ENCODE peak calls at places on chromosome 4, in nine cellular contexts. M is tibial artery, T is IMR-90, C is tibial nerve, K is MM.1S, O is DND-41, S is heart right ventricle, A is stomach, Q is psoas muscle. P is an unnamed sample. For H3K27me3 and H3K4me1, the result is how much of the 10 kb centered on the place peaks cover.

GRCh38 chr4:82123934-82124333 is 249.9 kb downstream of the HNRNPD start:
- DNase-seq in M (no peak), T (no peak), C (no peak), K (no peak), O (no peak), S (no peak), A (no peak), Q (no peak), P (no peak)

GRCh38 chr4:172813359-172813923 is 355.2 kb upstream of the GALNT7 start:
- DNase-seq in M (no peak), T (peak), C (no peak), K (peak), O (no peak), S (no peak), A (no peak), Q (no peak), P (no peak)

GRCh38 chr4:183407128-183407585 is 37.3 kb upstream of the CDKN2AIP start:
- DNase-seq in M (peak), T (peak), C (peak), K (peak), O (peak), S (peak), A (peak), Q (peak), P (peak)

GRCh38 chr4:41136456-41136855 is 77.9 kb downstream of the APBB2 start:
- DNase-seq in M (no peak), T (no peak), C (no peak), K (no peak), O (no peak), S (no peak), A (no peak), Q (no peak), P (no peak)

GRCh38 chr4:147741190-147741788 is 9.4 kb downstream of the ARHGAP10 start:
- DNase-seq in M (no peak), T (peak), C (no peak), K (no peak), O (no peak), S (no peak), A (no peak), Q (no peak), P (no peak)

GRCh38 chr4:124499266-124499665 is 213.3 kb downstream of the ANKRD50 start:
- DNase-seq in M (no peak), T (no peak), C (no peak), K (no peak), O (no peak), S (no peak), A (no peak), Q (no peak), P (no peak)

GRCh38 chr4:89829470-89830138 is 7.4 kb downstream of the SNCA start:
- DNase-seq in M (no peak), T (no peak), C (peak), K (peak), O (peak), S (no peak), A (no peak), Q (no peak), P (no peak)

GRCh38 chr4:97411352-97411751 is 731.9 kb downstream of the STPG2 start:
- DNase-seq in M (no peak), T (no peak), C (no peak), K (no peak), O (no peak), S (no peak), A (no peak), Q (no peak), P (no peak)

GRCh38 chr4:48665555-48666186 is 114.4 kb downstream of the FRYL start:
- DNase-seq in M (no peak), T (peak), C (no peak), K (peak), O (no peak), S (no peak), A (no peak), Q (no peak), P (no peak)

GRCh38 chr4:76308548-76308947 is 2.0 kb downstream of the STBD1 start:
- DNase-seq in M (no peak), T (no peak), C (no peak), K (no peak), O (no peak), S (peak), A (peak), Q (peak), P (no peak)

GRCh38 chr4:51870441-51871188 is 27.7 kb downstream of the DCUN1D4 start:
- DNase-seq in M (no peak), T (peak), C (no peak), K (no peak), O (no peak), S (no peak), A (no peak), Q (no peak), P (no peak)

GRCh38 chr4:79141530-79141929 is 184.3 kb downstream of the NAA11 start:
- DNase-seq in M (no peak), T (peak), C (no peak), K (peak), O (peak), S (no peak), A (no peak), Q (no peak), P (no peak)

GRCh38 chr4:124946696-124947095 is 234.2 kb upstream of the ANKRD50 start:
- DNase-seq in M (no peak), T (no peak), C (no peak), K (no peak), O (no peak), S (no peak), A (peak), Q (no peak), P (no peak)

GRCh38 chr4:18197467-18197866 is 175.9 kb upstream of the LCORL start:
- DNase-seq in M (no peak), T (no peak), C (no peak), K (no peak), O (no peak), S (no peak), A (no peak), Q (no peak), P (no peak)

GRCh38 chr4:16684083-16684482 is 214.4 kb downstream of the LDB2 start:
- DNase-seq in M (no peak), T (peak), C (no peak), K (no peak), O (no peak), S (no peak), A (no peak), Q (no peak), P (no peak)

GRCh38 chr4:33316033-33316432 is 2595.9 kb downstream of the PCDH7 start:
- DNase-seq in M (no peak), T (no peak), C (no peak), K (no peak), O (no peak), S (no peak), A (no peak), Q (no peak), P (no peak)

GRCh38 chr4:85780664-85781063 is 305.7 kb downstream of the ARHGAP24 start:
- DNase-seq in M (no peak), T (no peak), C (no peak), K (no peak), O (no peak), S (no peak), A (no peak), Q (no peak), P (no peak)

GRCh38 chr4:94506822-94507221 is 55.1 kb downstream of the PDLIM5 start:
- DNase-seq in M (no peak), T (no peak), C (no peak), K (no peak), O (no peak), S (no peak), A (no peak), Q (no peak), P (no peak)

GRCh38 chr4:112523008-112523440 is 7.0 kb upstream of the NEUROG2 start:
- DNase-seq in M (no peak), T (peak), C (no peak), K (peak), O (no peak), S (no peak), A (no peak), Q (no peak), P (no peak)

GRCh38 chr4:183959349-183959748 is 54.2 kb downstream of the STOX2 start:
- DNase-seq in M (no peak), T (no peak), C (no peak), K (no peak), O (no peak), S (no peak), A (no peak), Q (no peak), P (no peak)

GRCh38 chr4:15002659-15003440 is 569 bp downstream of the CPEB2 start:
- DNase-seq in M (peak), T (peak), C (peak), K (peak), O (peak), S (peak), A (peak), Q (peak), P (peak)

GRCh38 chr4:169042608-169043007 is 32.6 kb upstream of the CBR4 start:
- DNase-seq in M (no peak), T (no peak), C (no peak), K (no peak), O (no peak), S (no peak), A (no peak), Q (no peak), P (no peak)
- H3K27me3 ChIP-seq in M (under half), T (under half), C (under half), K (under half), O (under half), S (under half), A (under half), Q (under half), P (under half)

DNA sequence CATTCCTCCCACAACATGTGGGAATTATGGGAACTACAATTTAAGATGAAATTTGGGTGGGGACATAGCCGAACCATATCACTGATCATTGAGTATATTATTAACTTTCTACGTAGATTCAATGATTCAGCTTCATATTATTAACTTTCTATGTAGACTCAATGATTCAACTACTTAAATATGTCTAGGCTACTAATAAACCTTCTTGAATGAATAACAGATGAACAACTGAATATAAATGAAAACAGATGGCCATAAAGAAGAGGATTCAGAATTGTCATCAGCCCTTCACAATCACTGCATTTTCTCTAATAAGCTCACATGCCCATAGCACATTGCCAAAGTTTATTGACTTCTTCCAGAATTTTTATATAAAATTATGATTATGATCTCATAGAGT is 57.0 kb downstream of the CEP44 start:
- DNase-seq in M (no peak), T (no peak), C (no peak), K (no peak), O (no peak), S (no peak), A (no peak), Q (no peak), P (no peak)
- TF ChIP-seq CTCF in M (no peak), T (no peak), C (no peak), K (no peak), O (no peak), S (no peak), A (no peak), Q (no peak), P (no peak)

GRCh38 chr4:142355417-142355930 is 490.6 kb downstream of the INPP4B start:
- DNase-seq in M (no peak), T (no peak), C (no peak), K (no peak), O (no peak), S (no peak), A (no peak), Q (no peak), P (no peak)
- H3K4me1 ChIP-seq in M (under half), T (under half), C (under half), K (under half), O (half or more), S (under half), A (under half), Q (under half), P (under half)

DNA sequence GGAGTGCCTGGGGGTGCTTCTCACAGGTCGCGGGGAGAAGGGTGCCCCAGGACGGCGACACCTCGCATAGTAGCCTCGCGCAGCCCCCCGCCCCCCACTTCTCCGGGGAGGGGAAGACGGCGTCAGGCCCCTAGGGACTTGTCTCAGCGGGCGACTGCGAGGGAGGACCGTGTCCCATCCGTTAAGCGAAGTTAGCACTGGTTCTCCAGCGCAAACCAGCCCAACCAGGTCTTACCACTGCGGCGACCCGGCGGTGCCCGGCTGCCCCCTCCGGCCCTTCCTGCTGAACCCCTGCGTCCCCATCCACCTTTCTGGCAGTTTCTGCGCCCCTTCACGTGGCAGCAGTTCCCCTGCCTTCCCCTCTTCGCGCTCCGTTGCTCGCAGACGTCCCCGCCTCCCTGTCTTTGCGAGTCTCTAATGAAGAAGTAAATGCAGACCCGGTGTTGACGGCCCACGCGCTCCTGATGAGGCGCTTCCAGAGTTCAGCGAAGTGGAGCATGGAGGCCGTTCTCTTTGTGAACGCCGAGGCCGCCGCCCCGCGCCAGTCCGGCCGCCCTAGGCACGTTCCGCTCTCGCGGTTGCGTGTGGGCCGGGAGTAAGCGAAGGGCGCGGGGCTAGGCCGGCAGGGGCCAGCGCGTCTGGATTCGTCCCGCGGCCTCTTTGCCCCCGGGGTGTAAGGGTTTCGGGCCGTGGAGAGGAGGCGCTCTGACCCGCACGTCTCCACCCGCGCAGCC is 3.0 kb downstream of the SLIT2 start:
- DNase-seq in M (peak), T (peak), C (no peak), K (no peak), O (no peak), S (peak), A (no peak), Q (peak), P (peak)
- H3K27me3 ChIP-seq in M (under half), T (under half), C (under half), K (under half), O (under half), S (under half), A (under half), Q (under half), P (under half)

GRCh38 chr4:73250642-73251041 is 8.0 kb downstream of the ANKRD17 start:
- DNase-seq in M (no peak), T (no peak), C (no peak), K (no peak), O (no peak), S (no peak), A (no peak), Q (no peak), P (no peak)

GRCh38 chr4:73248821-73249220 is 9.8 kb downstream of the ANKRD17 start:
- DNase-seq in M (no peak), T (no peak), C (no peak), K (no peak), O (no peak), S (no peak), A (no peak), Q (no peak), P (no peak)

GRCh38 chr4:73248416-73248815 is 10.2 kb downstream of the ANKRD17 start:
- DNase-seq in M (no peak), T (no peak), C (no peak), K (no peak), O (no peak), S (no peak), A (no peak), Q (no peak), P (no peak)

GRCh38 chr4:73252001-73252400 is 6.6 kb downstream of the ANKRD17 start:
- DNase-seq in M (no peak), T (peak), C (no peak), K (no peak), O (no peak), S (no peak), A (no peak), Q (no peak), P (no peak)

GRCh38 chr4:73251384-73251783 is 7.2 kb downstream of the ANKRD17 start:
- DNase-seq in M (no peak), T (no peak), C (no peak), K (no peak), O (no peak), S (no peak), A (no peak), Q (no peak), P (no peak)
- TF ChIP-seq CTCF in M (no peak), T (no peak), C (no peak), K (no peak), O (no peak), S (peak), A (no peak), Q (no peak), P (no peak)

GRCh38 chr4:20252656-20253271 is 1.1 kb downstream of the SLIT2 start:
- DNase-seq in M (peak), T (peak), C (peak), K (peak), O (no peak), S (peak), A (no peak), Q (peak), P (peak)
- H3K4me1 ChIP-seq in M (under half), T (under half), C (under half), K (under half), O (under half), S (under half), A (under half), Q (under half), P (under half)

DNA sequence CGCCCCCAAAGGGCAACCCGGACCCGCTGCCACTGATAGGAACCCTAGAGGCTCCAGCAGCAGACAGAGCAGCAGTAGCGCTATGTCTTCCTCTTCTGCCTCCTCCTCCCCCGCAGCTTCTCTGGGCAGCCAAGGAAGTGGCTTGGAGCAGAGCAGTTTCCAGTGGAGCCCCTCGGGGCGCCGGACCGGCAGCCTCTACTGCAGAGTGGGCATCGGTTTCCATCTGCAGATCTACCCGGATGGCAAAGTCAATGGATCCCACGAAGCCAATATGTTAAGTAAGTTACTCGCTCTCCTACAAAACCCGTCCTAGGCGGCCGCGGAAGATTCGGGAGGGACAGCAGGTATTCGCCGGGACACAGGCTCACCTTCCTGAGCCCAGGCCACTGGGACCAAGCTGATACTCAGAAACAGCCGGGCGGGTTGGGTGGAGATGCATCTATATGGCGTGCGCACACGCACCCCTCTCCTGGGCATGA is 477 bp downstream of the FGF5 start:
- DNase-seq in M (no peak), T (peak), C (no peak), K (no peak), O (no peak), S (no peak), A (no peak), Q (no peak), P (no peak)
- H3K27me3 ChIP-seq in M (under half), T (under half), C (half or more), K (under half), O (under half), S (under half), A (half or more), Q (half or more), P (under half)

P was measured in uterus.